ENCODE peak calls at places on chromosome 7, in five cellular contexts. T is AG04450; K is CD4-positive, alpha-beta memory T cell; G is pancreas; A is astrocyte. E is an unnamed sample.

GRCh38 chr7:5670173-5670933 is 111.1 kb downstream of the RNF216 start:
- DNase-seq in T (no peak), G (no peak), K (no peak), A (no peak), E (no peak)

GRCh38 chr7:158816995-158817394 is 12.3 kb downstream of the ESYT2 start:
- DNase-seq in G (no peak), T (no peak), K (no peak), A (no peak), E (no peak)

GRCh38 chr7:106031271-106032029 is 68.4 kb downstream of the CDHR3 start:
- DNase-seq in K (no peak), A (no peak), T (no peak), G (no peak), E (no peak)

GRCh38 chr7:19663816-19664531 is 44.9 kb downstream of the POLR1F start:
- DNase-seq in A (no peak), K (no peak), G (no peak), T (no peak), E (no peak)

GRCh38 chr7:130156140-130156539 is 49.1 kb downstream of the TMEM209 start:
- DNase-seq in K (no peak), G (no peak), A (no peak), T (no peak), E (no peak)

GRCh38 chr7:141074162-141074989 is 512 bp downstream of the TMEM178B start:
- DNase-seq in T (no peak), A (no peak), K (peak; percentile 24), G (peak; percentile 24), E (no peak)

GRCh38 chr7:28405662-28406061 is 6.7 kb upstream of the CREB5 start:
- DNase-seq in G (no peak), K (no peak), A (peak; percentile 91), T (peak; percentile 68), E (no peak)

GRCh38 chr7:43450894-43451293 is 132.0 kb upstream of the STK17A start:
- DNase-seq in A (no peak), T (no peak), G (no peak), K (no peak), E (no peak)

GRCh38 chr7:117808273-117808868 is 64.9 kb downstream of the CTTNBP2 start:
- DNase-seq in A (peak; percentile 86), K (no peak), T (no peak), G (peak; percentile 63), E (no peak)

GRCh38 chr7:26156454-26157365 is 4.7 kb downstream of the NFE2L3 start:
- DNase-seq in G (no peak), K (peak; percentile 67), A (peak; percentile 96), T (peak; percentile 87), E (no peak)

GRCh38 chr7:92200791-92201190 is 21.8 kb upstream of the LRRD1 start:
- DNase-seq in T (no peak), K (no peak), G (no peak), A (no peak), E (no peak)

GRCh38 chr7:98771519-98772241 is 98.1 kb downstream of the TMEM130 start:
- DNase-seq in T (peak; percentile 65), A (peak; percentile 84), G (no peak), K (no peak), E (no peak)

GRCh38 chr7:107594961-107595737 is 15.1 kb downstream of the BCAP29 start:
- DNase-seq in K (no peak), A (peak; percentile 98), T (peak; percentile 59), G (no peak), E (no peak)

GRCh38 chr7:23196306-23196705 is 14.5 kb downstream of the NUP42 start:
- DNase-seq in T (no peak), G (no peak), A (no peak), K (no peak), E (no peak)

GRCh38 chr7:152666078-152666477 is 9.9 kb downstream of the XRCC2 start:
- DNase-seq in G (no peak), T (no peak), K (no peak), A (no peak), E (no peak)

GRCh38 chr7:151251328-151251925 is 2.9 kb upstream of the SMARCD3 start:
- DNase-seq in T (no peak), A (peak; percentile 65), K (no peak), G (peak; percentile 60), E (no peak)

GRCh38 chr7:133052357-133052756 is 29.5 kb downstream of the CHCHD3 start:
- DNase-seq in K (no peak), T (no peak), A (peak; percentile 17), G (no peak), E (no peak)
- H3K27ac ChIP-seq in K (no peak overlapping the region), T (peak overlapping the region; percentile 91), A (peak overlapping the region; percentile 93), G (no peak overlapping the region), E (no peak overlapping the region)

DNA sequence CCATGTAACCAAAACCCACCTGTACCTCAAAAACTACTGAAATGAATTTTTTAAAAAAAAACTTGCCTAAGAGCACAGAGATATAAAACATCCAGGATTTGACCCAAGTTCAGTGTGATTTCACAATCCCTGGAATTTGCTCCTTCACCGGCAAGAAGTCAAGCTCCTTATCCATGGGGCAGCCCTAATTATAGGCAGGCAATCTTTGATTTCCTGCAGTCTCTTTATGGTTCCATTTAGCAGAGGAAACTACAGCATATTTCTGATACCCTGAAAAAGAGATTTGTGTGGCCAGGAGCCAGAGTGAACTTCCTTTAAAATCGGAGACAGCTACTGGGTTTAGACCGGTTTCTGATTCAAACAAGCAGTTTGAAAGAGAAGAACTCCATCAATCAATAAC is 154.1 kb downstream of the CALN1 start:
- DNase-seq in G (no peak), T (no peak), A (no peak), K (no peak), E (no peak)
- H3K27ac ChIP-seq in G (no peak overlapping the region), T (no peak overlapping the region), A (no peak overlapping the region), K (no peak overlapping the region), E (no peak overlapping the region)

DNA sequence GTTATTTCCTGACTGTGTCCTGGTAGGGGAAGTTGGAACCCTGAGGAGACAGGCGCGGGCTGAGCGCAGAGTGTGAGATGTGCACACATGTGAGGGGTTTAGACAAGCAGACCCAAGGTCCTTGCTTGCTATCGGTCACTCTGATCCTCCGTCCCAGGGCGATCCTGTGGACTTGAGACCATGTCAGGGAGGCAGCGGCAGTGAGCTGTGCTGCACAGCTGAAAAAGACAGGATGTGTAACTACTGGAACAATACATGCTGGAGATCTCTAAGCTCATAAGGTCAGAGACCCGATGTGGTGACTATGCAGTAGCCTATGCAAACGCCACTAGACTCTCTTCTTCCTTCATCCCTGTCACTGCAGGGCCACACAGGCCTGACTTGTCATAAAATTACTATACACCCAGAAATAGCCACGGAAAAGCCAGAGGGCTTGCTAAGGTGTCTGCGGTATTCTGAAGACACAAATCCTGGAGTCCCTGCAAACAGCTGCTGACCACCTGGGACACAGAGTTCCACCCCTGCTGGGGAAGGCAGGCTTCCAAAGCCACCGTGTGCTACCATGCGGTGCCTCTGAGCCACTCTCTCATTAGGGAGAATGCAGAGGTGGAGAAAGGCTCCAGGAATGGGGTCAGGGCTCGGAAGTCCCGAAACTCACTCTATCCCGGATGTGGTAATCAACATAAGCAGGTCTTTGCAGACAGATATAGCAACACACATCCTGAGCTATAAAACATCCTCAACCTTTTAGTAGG is 91.1 kb upstream of the DDC start:
- DNase-seq in G (no peak), A (no peak), T (no peak), K (no peak), E (no peak)
- H3K27ac ChIP-seq in G (no peak overlapping the region), A (no peak overlapping the region), T (no peak overlapping the region), K (no peak overlapping the region), E (no peak overlapping the region)

GRCh38 chr7:93921607-93922446 is at the start of gene GNG11:
- DNase-seq in K (peak; percentile 7), A (peak; percentile 67), G (peak; percentile 48), T (no peak), E (no peak)
- H3K27ac ChIP-seq in K (no peak within 1 kb of the TSS), A (peak within 1 kb of the TSS; percentile 81), G (peak within 1 kb of the TSS; percentile 75), T (peak within 1 kb of the TSS; percentile 93), E (no peak within 1 kb of the TSS)

GRCh38 chr7:77687100-77687746 is 9.0 kb upstream of the RSBN1L start:
- DNase-seq in G (no peak), T (peak; percentile 53), K (peak; percentile 32), A (peak; percentile 48), E (no peak)
- H3K27ac ChIP-seq in G (no peak overlapping the region), T (no peak overlapping the region), K (no peak overlapping the region), A (no peak overlapping the region), E (no peak overlapping the region)

GRCh38 chr7:21942955-21943354 is 2.7 kb downstream of the CDCA7L start:
- DNase-seq in G (no peak), T (no peak), A (no peak), K (no peak), E (no peak)

GRCh38 chr7:21945374-21946227 is at the start of gene CDCA7L:
- DNase-seq in T (no peak), G (peak; percentile 79), A (peak; percentile 60), K (peak; percentile 39), E (peak; percentile 38)

GRCh38 chr7:21943436-21943835 is 2.3 kb downstream of the CDCA7L start:
- DNase-seq in G (no peak), K (no peak), T (no peak), A (no peak), E (no peak)

GRCh38 chr7:21946228-21946709 is 570 bp upstream of the CDCA7L start:
- DNase-seq in A (no peak), G (no peak), T (no peak), K (no peak), E (no peak)

DNA sequence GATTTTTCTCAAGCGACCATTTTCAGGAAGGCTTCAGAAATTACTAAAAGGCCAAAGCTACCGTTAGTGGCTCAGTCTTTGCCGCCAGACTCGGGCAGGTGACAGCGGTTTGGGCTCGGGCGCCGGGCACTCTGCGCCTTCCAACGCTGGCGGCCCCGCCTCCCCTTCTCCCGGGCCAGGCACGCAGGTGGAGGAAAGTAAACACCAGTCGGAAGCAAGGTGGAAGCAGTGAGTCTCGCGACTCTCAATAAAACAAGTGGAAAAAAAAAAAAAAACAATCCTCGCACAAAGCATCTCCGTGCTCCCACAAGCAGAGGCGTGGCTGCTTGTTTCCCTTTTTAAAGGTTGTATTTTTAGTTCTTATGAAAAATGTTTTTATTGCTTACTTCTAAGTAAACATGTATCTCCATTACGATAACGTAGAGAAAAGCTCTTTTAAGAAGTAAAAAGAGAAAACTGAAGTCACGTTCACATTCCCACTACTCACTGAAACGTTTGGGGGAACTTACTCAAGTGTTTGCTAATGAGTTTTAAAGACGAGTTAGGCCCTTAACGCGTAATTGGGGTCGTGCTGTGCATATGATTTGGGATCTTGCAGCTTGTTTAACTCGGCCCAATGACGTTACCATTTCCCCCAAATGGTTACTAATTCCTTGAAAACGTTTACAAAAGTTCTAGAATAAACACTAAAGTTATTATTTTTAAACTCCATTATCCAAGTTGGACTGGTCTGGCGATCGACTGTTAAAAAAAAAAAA is 904 bp downstream of the CDCA7L start:
- DNase-seq in G (peak; percentile 81), A (no peak), K (no peak), T (no peak), E (peak; percentile 34)
- H3K27ac ChIP-seq in G (peak overlapping the region; percentile 76), A (peak overlapping the region; percentile 74), K (no peak overlapping the region), T (peak overlapping the region; percentile 0), E (no peak overlapping the region)